ENCODE peak calls at places on chromosomes 5 and 9, in seven cellular contexts. M is SK-N-SH, N is HCT116, U is A549, K is HepG2, O is endothelial cell of umbilical vein, D is GM12878. R is an unnamed sample.

GRCh38 chr9:34630402-34631154 is 1.7 kb upstream of the ARID3C start:
- DNase-seq in M (no peak), N (no peak), D (no peak), K (peak; percentile 48), U (no peak), O (no peak), R (no peak)

GRCh38 chr5:114192108-114192507 is 169.8 kb upstream of the KCNN2 start:
- DNase-seq in O (no peak), U (no peak), M (no peak), N (no peak), D (no peak), K (no peak), R (no peak)

GRCh38 chr5:101390317-101390908 is 487.3 kb upstream of the ST8SIA4 start:
- DNase-seq in M (peak; percentile 2), O (peak; percentile 78), N (peak; percentile 57), U (no peak), K (peak; percentile 46), D (peak; percentile 12), R (peak; percentile 52)

GRCh38 chr5:119808474-119808873 is 179.1 kb downstream of the FAM170A start:
- DNase-seq in N (no peak), U (no peak), M (no peak), D (no peak), O (no peak), K (peak; percentile 4), R (peak; percentile 16)

GRCh38 chr5:88888799-88889164 is 5.8 kb upstream of the MEF2C start:
- DNase-seq in K (no peak), N (no peak), M (no peak), D (no peak), U (no peak), O (peak; percentile 26), R (no peak)

GRCh38 chr5:169695919-169696490 is 58.9 kb downstream of the DOCK2 start:
- DNase-seq in K (no peak), U (peak; percentile 85), O (peak; percentile 96), M (peak; percentile 28), N (peak; percentile 22), D (no peak), R (no peak)

GRCh38 chr9:107480386-107480789 is 9.2 kb downstream of the KLF4 start:
- DNase-seq in O (no peak), U (peak; percentile 37), D (no peak), M (no peak), N (no peak), K (no peak), R (peak; percentile 92)

GRCh38 chr9:110426052-110426709 is 88.5 kb upstream of the TXNDC8 start:
- DNase-seq in D (no peak), U (no peak), N (no peak), M (no peak), O (peak; percentile 16), K (peak; percentile 11), R (peak; percentile 12)

GRCh38 chr5:137200906-137201305 is 298.2 kb downstream of the SPOCK1 start:
- DNase-seq in U (no peak), K (no peak), O (no peak), D (no peak), N (no peak), M (no peak), R (no peak)

GRCh38 chr5:147310059-147310704 is 75.4 kb downstream of the STK32A start:
- DNase-seq in D (no peak), M (peak; percentile 7), K (no peak), N (peak; percentile 76), O (peak; percentile 96), U (peak; percentile 47), R (peak; percentile 49)

GRCh38 chr5:177336112-177336511 is 15.4 kb downstream of the LMAN2 start:
- DNase-seq in N (peak; percentile 24), D (no peak), O (peak; percentile 31), K (peak; percentile 50), U (peak; percentile 62), M (peak; percentile 77), R (peak; percentile 58)

GRCh38 chr5:166722939-166723338 is 1568.5 kb upstream of the WWC1 start:
- DNase-seq in M (no peak), D (no peak), K (no peak), N (no peak), O (no peak), U (peak; percentile 10), R (peak; percentile 49)

GRCh38 chr9:77066388-77066787 is 46.9 kb downstream of the FOXB2 start:
- DNase-seq in M (no peak), D (no peak), N (no peak), K (no peak), O (no peak), U (no peak), R (no peak)

GRCh38 chr5:28580616-28581015 is 1542.2 kb upstream of the CDH9 start:
- DNase-seq in U (no peak), K (no peak), M (no peak), N (no peak), D (no peak), O (no peak), R (no peak)

GRCh38 chr5:82859439-82860140 is 217.6 kb downstream of the TMEM167A start:
- DNase-seq in M (no peak), K (no peak), U (no peak), D (no peak), O (no peak), N (no peak), R (no peak)

GRCh38 chr5:67520161-67520886 is 323.7 kb upstream of the CD180 start:
- DNase-seq in D (no peak), O (no peak), N (no peak), U (no peak), K (no peak), M (no peak), R (no peak)

GRCh38 chr5:176712546-176713297 is 65.4 kb downstream of the TSPAN17 start:
- DNase-seq in D (no peak), K (no peak), U (no peak), M (no peak), N (no peak), O (no peak), R (no peak)

GRCh38 chr5:88659529-88660325 is 223.3 kb downstream of the MEF2C start:
- DNase-seq in M (no peak), D (no peak), K (no peak), O (no peak), U (no peak), N (no peak), R (no peak)

GRCh38 chr5:57501414-57502321 is 19.1 kb upstream of the ACTBL2 start:
- DNase-seq in K (no peak), O (peak; percentile 53), U (no peak), N (no peak), M (peak; percentile 16), D (no peak), R (no peak)

GRCh38 chr5:175246242-175246891 is 197.6 kb downstream of the DRD1 start:
- DNase-seq in O (no peak), M (no peak), D (no peak), K (no peak), U (peak; percentile 80), N (peak; percentile 84), R (peak; percentile 11)

GRCh38 chr9:76219555-76220151 is 174.6 kb downstream of the RFK start:
- DNase-seq in K (no peak), O (no peak), N (no peak), M (peak; percentile 1), D (no peak), U (no peak), R (no peak)

GRCh38 chr5:125346316-125346715 is 599.9 kb upstream of the ZNF608 start:
- DNase-seq in O (no peak), D (no peak), N (no peak), K (no peak), M (no peak), U (no peak), R (no peak)

GRCh38 chr5:7742241-7742656 is 108.7 kb downstream of the CFAP90 start:
- DNase-seq in U (no peak), N (peak; percentile 15), O (no peak), M (no peak), K (no peak), D (no peak), R (no peak)

GRCh38 chr5:143262393-143263174 is 140.9 kb downstream of the NR3C1 start:
- DNase-seq in U (no peak), K (peak; percentile 27), M (no peak), N (peak; percentile 44), D (peak; percentile 48), O (peak; percentile 54), R (peak; percentile 16)

GRCh38 chr5:56259002-56259511 is 25.9 kb upstream of the ANKRD55 start:
- DNase-seq in N (no peak), D (peak; percentile 55), U (no peak), M (no peak), K (peak; percentile 63), O (peak; percentile 69), R (peak; percentile 70)

GRCh38 chr5:56269216-56269927 is 36.2 kb upstream of the ANKRD55 start:
- DNase-seq in K (peak; percentile 65), M (peak; percentile 49), N (peak; percentile 12), D (peak; percentile 55), O (peak; percentile 72), U (peak; percentile 46), R (peak; percentile 76)

GRCh38 chr5:56262269-56262668 is 29.1 kb upstream of the ANKRD55 start:
- DNase-seq in U (no peak), N (no peak), M (no peak), D (no peak), O (no peak), K (no peak), R (no peak)

GRCh38 chr5:56270058-56270457 is 36.9 kb upstream of the ANKRD55 start:
- DNase-seq in M (peak; percentile 52), U (no peak), K (peak; percentile 38), N (no peak), D (peak; percentile 8), O (peak; percentile 8), R (peak; percentile 45)

GRCh38 chr5:56264417-56265025 is 31.4 kb upstream of the ANKRD55 start:
- DNase-seq in D (no peak), N (peak; percentile 61), M (peak; percentile 56), O (no peak), U (peak; percentile 35), K (peak; percentile 59), R (peak; percentile 65)
- TF ChIP-seq MAX in D (no peak), N (peak; percentile 12), M (no peak), O (no peak), U (no peak), K (no peak), R (no peak)

DNA sequence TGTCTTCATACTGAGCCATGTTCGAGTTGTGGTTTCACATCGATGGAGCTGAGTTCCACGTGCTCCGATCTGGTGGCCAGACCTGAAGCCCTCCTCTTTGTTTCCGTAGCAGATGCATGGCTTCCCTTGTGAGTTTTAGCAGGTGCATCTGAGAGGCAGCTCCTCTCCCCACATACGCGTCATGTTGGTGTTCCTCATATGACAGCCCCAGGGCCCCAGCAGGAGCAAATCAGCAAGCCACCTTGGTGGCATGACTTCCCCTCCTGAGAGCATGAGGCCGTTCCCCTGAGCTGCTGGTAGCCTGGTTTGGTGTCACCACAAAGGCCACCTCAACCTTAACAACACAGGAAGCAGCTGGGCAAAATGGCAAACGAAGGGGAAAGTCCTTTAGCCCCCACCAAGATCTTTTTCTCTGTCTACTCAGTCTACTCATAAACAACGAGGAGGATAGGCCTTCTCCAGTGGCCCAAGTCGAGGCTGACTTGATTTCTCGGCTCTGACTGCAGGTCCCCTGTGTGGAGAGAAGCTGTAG is 5.9 kb downstream of the CYFIP2 start:
- DNase-seq in N (no peak), D (peak; percentile 93), U (no peak), K (no peak), M (no peak), O (no peak), R (peak; percentile 88)
- H3K4me3 ChIP-seq in N (no peak overlapping the region), D (peak overlapping the region; percentile 60), U (no peak overlapping the region), K (no peak overlapping the region), M (no peak overlapping the region), O (no peak overlapping the region), R (no peak overlapping the region)

GRCh38 chr5:149552038-149552494 is 827 bp upstream of the CSNK1A1 start:
- DNase-seq in D (no peak), U (no peak), N (no peak), M (no peak), K (no peak), O (no peak), R (no peak)
- TF ChIP-seq CTCF in D (no peak), U (no peak), N (no peak), M (no peak), K (no peak), O (no peak), R (no peak)

GRCh38 chr5:142080248-142080647 is 28.3 kb upstream of the NDFIP1 start:
- DNase-seq in N (no peak), K (no peak), D (no peak), M (no peak), U (no peak), O (no peak), R (no peak)
- TF ChIP-seq MAX in N (no peak), K (no peak), D (no peak), M (no peak), U (no peak), O (no peak), R (no peak)

R was measured in NB4.